ENCODE peak calls at places on chromosomes 7 and 10, in five cellular contexts. J is HepG2, I is K562, K is HCT116, L is GM12878. V is an unnamed sample.

GRCh38 chr7:29346574-29346973 is 152.0 kb downstream of the CHN2 start:
- DNase-seq in J (no peak), I (no peak), K (no peak), L (no peak), V (no peak)

GRCh38 chr7:112162161-112163020 is 43.8 kb downstream of the DOCK4 start:
- DNase-seq in J (peak; percentile 89), I (no peak), K (no peak), L (no peak), V (no peak)

GRCh38 chr7:133859191-133859590 is 267.9 kb upstream of the LRGUK start:
- DNase-seq in J (no peak), I (no peak), K (no peak), L (no peak), V (no peak)

GRCh38 chr7:105269397-105269796 is 119.3 kb downstream of the SRPK2 start:
- DNase-seq in J (no peak), I (no peak), K (no peak), L (no peak), V (no peak)

GRCh38 chr10:72315054-72315453 is 39.7 kb downstream of the DNAJB12 start:
- DNase-seq in J (no peak), I (no peak), K (no peak), L (no peak), V (no peak)

GRCh38 chr7:87220734-87221215 is 1.2 kb upstream of the TMEM243 start:
- DNase-seq in J (no peak), I (no peak), K (no peak), L (no peak), V (peak; percentile 52)

GRCh38 chr7:126856691-126857291 is 395.9 kb downstream of the GRM8 start:
- DNase-seq in J (peak; percentile 1), I (peak; percentile 16), K (peak; percentile 8), L (no peak), V (peak; percentile 26)

GRCh38 chr7:55230014-55230413 is 135.1 kb upstream of the LANCL2 start:
- DNase-seq in J (no peak), I (no peak), K (no peak), L (no peak), V (no peak)

GRCh38 chr7:158317238-158318205 is 270.1 kb downstream of the PTPRN2 start:
- DNase-seq in J (no peak), I (no peak), K (no peak), L (no peak), V (no peak)

GRCh38 chr7:31408120-31408729 is 67.7 kb upstream of the NEUROD6 start:
- DNase-seq in J (no peak), I (peak; percentile 11), K (peak; percentile 18), L (no peak), V (peak; percentile 11)

GRCh38 chr7:30390872-30391646 is 87.5 kb downstream of the NOD1 start:
- DNase-seq in J (no peak), I (no peak), K (no peak), L (no peak), V (no peak)

GRCh38 chr7:101833799-101834198 is 16.4 kb downstream of the CUX1 start:
- DNase-seq in J (no peak), I (no peak), K (no peak), L (no peak), V (no peak)

GRCh38 chr10:16425449-16425848 is 11.4 kb upstream of the PTER start:
- DNase-seq in J (no peak), I (no peak), K (no peak), L (no peak), V (no peak)

GRCh38 chr7:158431941-158432347 is 155.7 kb downstream of the PTPRN2 start:
- DNase-seq in J (peak; percentile 28), I (peak; percentile 75), K (peak; percentile 54), L (no peak), V (no peak)

GRCh38 chr10:13062813-13063212 is 37.1 kb upstream of the OPTN start:
- DNase-seq in J (no peak), I (peak; percentile 57), K (no peak), L (no peak), V (no peak)

GRCh38 chr7:100983451-100984187 is 14.3 kb downstream of the MUC12 start:
- DNase-seq in J (no peak), I (no peak), K (peak; percentile 6), L (no peak), V (no peak)

GRCh38 chr7:29764227-29764626 is 42.1 kb upstream of the WIPF3 start:
- DNase-seq in J (no peak), I (peak; percentile 33), K (no peak), L (no peak), V (peak; percentile 24)

GRCh38 chr10:84293574-84294016 is 34.8 kb upstream of the CCSER2 start:
- DNase-seq in J (no peak), I (peak; percentile 90), K (no peak), L (no peak), V (no peak)

GRCh38 chr7:1810961-1811849 is 141.1 kb downstream of the ELFN1 start:
- DNase-seq in J (no peak), I (no peak), K (no peak), L (no peak), V (no peak)

GRCh38 chr7:108286290-108286904 is 156.2 kb upstream of the LAMB4 start:
- DNase-seq in J (no peak), I (no peak), K (no peak), L (no peak), V (no peak)

GRCh38 chr7:40584667-40585433 is 450.0 kb downstream of the SUGCT start:
- DNase-seq in J (no peak), I (no peak), K (no peak), L (no peak), V (no peak)

GRCh38 chr7:85483205-85483604 is 296.3 kb upstream of the SEMA3D start:
- DNase-seq in J (no peak), I (no peak), K (no peak), L (no peak), V (no peak)

GRCh38 chr7:20307119-20307518 is 23.6 kb upstream of the ITGB8 start:
- DNase-seq in J (no peak), I (peak; percentile 21), K (no peak), L (peak; percentile 73), V (no peak)

GRCh38 chr7:22090107-22090506 is 144.4 kb upstream of the CDCA7L start:
- DNase-seq in J (no peak), I (no peak), K (no peak), L (no peak), V (no peak)

GRCh38 chr7:122528879-122529481 is 169.9 kb downstream of the RNF133 start:
- DNase-seq in J (peak; percentile 21), I (peak; percentile 24), K (peak; percentile 39), L (no peak), V (peak; percentile 37)

GRCh38 chr10:72727128-72727527 is 35.2 kb downstream of the MCU start:
- DNase-seq in J (no peak), I (no peak), K (no peak), L (no peak), V (no peak)

GRCh38 chr10:67790534-67791408 is 47.2 kb downstream of the DNAJC12 start:
- DNase-seq in J (no peak), I (peak; percentile 16), K (peak; percentile 57), L (no peak), V (no peak)

GRCh38 chr10:132065491-132066105 is at the start of gene JAKMIP3:
- DNase-seq in J (peak; percentile 72), I (no peak), K (no peak), L (no peak), V (peak; percentile 80)

GRCh38 chr10:58044072-58044471 is 223.6 kb downstream of the IPMK start:
- DNase-seq in J (no peak), I (no peak), K (no peak), L (no peak), V (no peak)

GRCh38 chr7:29197916-29198315 is 3.3 kb downstream of the CHN2 start:
- DNase-seq in J (no peak), I (no peak), K (no peak), L (no peak), V (no peak)

GRCh38 chr7:97104719-97105129 is 12.8 kb upstream of the SDHAF3 start:
- DNase-seq in J (peak; percentile 65), I (peak; percentile 81), K (peak; percentile 59), L (no peak), V (peak; percentile 30)

GRCh38 chr10:99945286-99945685 is 64.5 kb downstream of the DNMBP start:
- DNase-seq in J (no peak), I (no peak), K (no peak), L (no peak), V (no peak)

GRCh38 chr10:71600856-71601255 is 118.7 kb downstream of the C10orf105 start:
- DNase-seq in J (no peak), I (no peak), K (no peak), L (no peak), V (no peak)

GRCh38 chr7:138935438-138936079 is 45.6 kb downstream of the KIAA1549 start:
- DNase-seq in J (no peak), I (peak; percentile 66), K (peak; percentile 55), L (no peak), V (no peak)

GRCh38 chr10:26978531-26978930 is 117.8 kb upstream of the ABI1 start:
- DNase-seq in J (no peak), I (no peak), K (no peak), L (no peak), V (no peak)

GRCh38 chr7:115271332-115272235 is 349.7 kb downstream of the MDFIC start:
- DNase-seq in J (no peak), I (no peak), K (no peak), L (no peak), V (no peak)

GRCh38 chr7:115269486-115269885 is 347.6 kb downstream of the MDFIC start:
- DNase-seq in J (no peak), I (no peak), K (no peak), L (no peak), V (no peak)

GRCh38 chr7:115267503-115267902 is 345.6 kb downstream of the MDFIC start:
- DNase-seq in J (no peak), I (no peak), K (no peak), L (no peak), V (no peak)
- TF ChIP-seq JUND in J (no peak), I (no peak), K (no peak), L (no peak), V (no peak)

GRCh38 chr10:51137741-51138529 is 63.6 kb downstream of the PRKG1 start:
- DNase-seq in J (no peak), I (no peak), K (no peak), L (no peak), V (no peak)
- TF ChIP-seq JUND in J (no peak), I (no peak), K (no peak), L (no peak), V (no peak)

DNA sequence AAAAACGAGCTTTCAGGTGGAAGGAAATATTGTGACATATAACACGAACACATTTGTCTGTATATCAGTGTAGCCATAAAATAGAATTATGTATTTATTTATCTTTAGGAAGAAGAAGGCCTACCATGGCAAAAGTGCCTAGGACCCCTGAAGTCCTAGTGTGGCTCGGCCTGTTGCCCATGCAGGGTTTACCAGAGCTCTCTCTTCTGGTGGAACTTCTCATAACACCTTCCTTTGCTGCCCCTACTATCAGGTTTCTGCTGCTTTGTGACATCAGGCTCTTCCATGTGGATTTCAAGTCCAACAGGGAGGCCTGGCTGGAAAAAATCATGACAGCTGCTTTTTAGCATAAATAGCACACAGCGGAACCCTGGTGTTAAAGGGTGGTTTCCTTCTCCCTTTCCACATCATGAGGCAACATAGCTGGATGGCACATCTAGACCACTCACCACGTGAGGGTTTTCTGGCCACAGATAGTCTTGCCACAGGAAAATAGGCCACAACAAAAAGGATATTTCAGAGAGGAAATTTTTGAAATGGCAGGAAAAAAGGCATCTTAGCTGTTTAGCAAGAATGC is 44.8 kb upstream of the ADO start:
- DNase-seq in J (no peak), I (no peak), K (no peak), L (no peak), V (no peak)
- TF ChIP-seq JUND in J (no peak), I (no peak), K (no peak), L (no peak), V (no peak)

GRCh38 chr10:30028006-30028441 is 31.4 kb downstream of the JCAD start:
- DNase-seq in J (no peak), I (no peak), K (no peak), L (no peak), V (no peak)
- TF ChIP-seq JUND in J (no peak), I (no peak), K (no peak), L (no peak), V (no peak)

V was measured in T47D.